ENCODE peak calls at places on chromosomes 11 and 22, in five cellular contexts. One of them, this sample, is unnamed.

GRCh38 chr22:19873138-19873959 is 18.7 kb upstream of the GNB1L start:
- DNase-seq in stimulated activated CD4-positive, alpha-beta T cell treated with anti-CD3 and anti-CD28 coated beads, Interleukin-4, amount 100 ng/mL, for 4 hours: no peak
- DNase-seq in dermis microvascular lymphatic vessel endothelial cell: no peak
- DNase-seq in hypothalamus: no peak
- DNase-seq in PC-3: no peak
- DNase-seq in this sample: no peak

GRCh38 chr11:29317669-29318068 is 699.2 kb downstream of the KCNA4 start:
- DNase-seq in dermis microvascular lymphatic vessel endothelial cell: no peak
- DNase-seq in stimulated activated CD4-positive, alpha-beta T cell treated with anti-CD3 and anti-CD28 coated beads, Interleukin-4, amount 100 ng/mL, for 4 hours: no peak
- DNase-seq in hypothalamus: no peak
- DNase-seq in PC-3: no peak
- DNase-seq in this sample: no peak

GRCh38 chr11:111365722-111366559 is 13.1 kb downstream of the POU2AF1 start:
- DNase-seq in hypothalamus: no peak
- DNase-seq in PC-3: no peak
- DNase-seq in dermis microvascular lymphatic vessel endothelial cell: no peak
- DNase-seq in stimulated activated CD4-positive, alpha-beta T cell treated with anti-CD3 and anti-CD28 coated beads, Interleukin-4, amount 100 ng/mL, for 4 hours: no peak
- DNase-seq in this sample: no peak

GRCh38 chr11:125903753-125904659 is at the start of gene DDX25:
- DNase-seq in hypothalamus: peak
- DNase-seq in PC-3: no peak
- DNase-seq in stimulated activated CD4-positive, alpha-beta T cell treated with anti-CD3 and anti-CD28 coated beads, Interleukin-4, amount 100 ng/mL, for 4 hours: peak
- DNase-seq in dermis microvascular lymphatic vessel endothelial cell: no peak
- DNase-seq in this sample: peak

GRCh38 chr11:253886-254270 is 17.1 kb downstream of the PSMD13 start:
- DNase-seq in stimulated activated CD4-positive, alpha-beta T cell treated with anti-CD3 and anti-CD28 coated beads, Interleukin-4, amount 100 ng/mL, for 4 hours: no peak
- DNase-seq in PC-3: no peak
- DNase-seq in dermis microvascular lymphatic vessel endothelial cell: no peak
- DNase-seq in hypothalamus: no peak
- DNase-seq in this sample: no peak

GRCh38 chr11:117875397-117876048 is 935 bp downstream of the FXYD6 start:
- DNase-seq in PC-3: no peak
- DNase-seq in dermis microvascular lymphatic vessel endothelial cell: no peak
- DNase-seq in stimulated activated CD4-positive, alpha-beta T cell treated with anti-CD3 and anti-CD28 coated beads, Interleukin-4, amount 100 ng/mL, for 4 hours: no peak
- DNase-seq in hypothalamus: no peak
- DNase-seq in this sample: no peak

GRCh38 chr11:2378527-2379210 is 1.6 kb downstream of the CD81 start:
- DNase-seq in hypothalamus: no peak
- DNase-seq in stimulated activated CD4-positive, alpha-beta T cell treated with anti-CD3 and anti-CD28 coated beads, Interleukin-4, amount 100 ng/mL, for 4 hours: no peak
- DNase-seq in dermis microvascular lymphatic vessel endothelial cell: peak
- DNase-seq in PC-3: no peak
- DNase-seq in this sample: no peak

GRCh38 chr22:43996170-43996980 is 27.7 kb upstream of the PARVB start:
- DNase-seq in stimulated activated CD4-positive, alpha-beta T cell treated with anti-CD3 and anti-CD28 coated beads, Interleukin-4, amount 100 ng/mL, for 4 hours: peak
- DNase-seq in dermis microvascular lymphatic vessel endothelial cell: peak
- DNase-seq in PC-3: no peak
- DNase-seq in hypothalamus: no peak
- DNase-seq in this sample: peak

GRCh38 chr11:12674936-12675696 is 895 bp downstream of the TEAD1 start:
- DNase-seq in hypothalamus: no peak
- DNase-seq in dermis microvascular lymphatic vessel endothelial cell: peak
- DNase-seq in stimulated activated CD4-positive, alpha-beta T cell treated with anti-CD3 and anti-CD28 coated beads, Interleukin-4, amount 100 ng/mL, for 4 hours: peak
- DNase-seq in PC-3: no peak
- DNase-seq in this sample: no peak

GRCh38 chr11:64088159-64089026 is 52.7 kb downstream of the FLRT1 start:
- DNase-seq in hypothalamus: no peak
- DNase-seq in stimulated activated CD4-positive, alpha-beta T cell treated with anti-CD3 and anti-CD28 coated beads, Interleukin-4, amount 100 ng/mL, for 4 hours: no peak
- DNase-seq in PC-3: peak
- DNase-seq in dermis microvascular lymphatic vessel endothelial cell: no peak
- DNase-seq in this sample: no peak

GRCh38 chr11:67999201-67999629 is 4.7 kb downstream of the UNC93B1 start:
- DNase-seq in PC-3: no peak
- DNase-seq in hypothalamus: no peak
- DNase-seq in stimulated activated CD4-positive, alpha-beta T cell treated with anti-CD3 and anti-CD28 coated beads, Interleukin-4, amount 100 ng/mL, for 4 hours: no peak
- DNase-seq in dermis microvascular lymphatic vessel endothelial cell: no peak
- DNase-seq in this sample: no peak

GRCh38 chr22:35314161-35314942 is 14.7 kb downstream of the TOM1 start:
- DNase-seq in hypothalamus: no peak
- DNase-seq in stimulated activated CD4-positive, alpha-beta T cell treated with anti-CD3 and anti-CD28 coated beads, Interleukin-4, amount 100 ng/mL, for 4 hours: no peak
- DNase-seq in dermis microvascular lymphatic vessel endothelial cell: peak
- DNase-seq in PC-3: no peak
- DNase-seq in this sample: no peak

GRCh38 chr11:45732343-45732742 is 66.9 kb upstream of the CHST1 start:
- DNase-seq in dermis microvascular lymphatic vessel endothelial cell: no peak
- DNase-seq in hypothalamus: no peak
- DNase-seq in stimulated activated CD4-positive, alpha-beta T cell treated with anti-CD3 and anti-CD28 coated beads, Interleukin-4, amount 100 ng/mL, for 4 hours: no peak
- DNase-seq in PC-3: no peak
- DNase-seq in this sample: no peak

GRCh38 chr22:25027552-25027951 is 75.0 kb downstream of the KIAA1671 start:
- DNase-seq in dermis microvascular lymphatic vessel endothelial cell: no peak
- DNase-seq in stimulated activated CD4-positive, alpha-beta T cell treated with anti-CD3 and anti-CD28 coated beads, Interleukin-4, amount 100 ng/mL, for 4 hours: no peak
- DNase-seq in PC-3: no peak
- DNase-seq in hypothalamus: no peak
- DNase-seq in this sample: no peak

GRCh38 chr11:17386331-17387084 is 2.0 kb downstream of the KCNJ11 start:
- DNase-seq in hypothalamus: no peak
- DNase-seq in stimulated activated CD4-positive, alpha-beta T cell treated with anti-CD3 and anti-CD28 coated beads, Interleukin-4, amount 100 ng/mL, for 4 hours: peak
- DNase-seq in dermis microvascular lymphatic vessel endothelial cell: peak
- DNase-seq in PC-3: peak
- DNase-seq in this sample: peak

GRCh38 chr11:44593194-44593593 is 27.7 kb downstream of the CD82 start:
- DNase-seq in stimulated activated CD4-positive, alpha-beta T cell treated with anti-CD3 and anti-CD28 coated beads, Interleukin-4, amount 100 ng/mL, for 4 hours: no peak
- DNase-seq in dermis microvascular lymphatic vessel endothelial cell: no peak
- DNase-seq in hypothalamus: peak
- DNase-seq in PC-3: no peak
- DNase-seq in this sample: no peak

GRCh38 chr11:131386408-131386807 is 16.0 kb downstream of the NTM start:
- DNase-seq in dermis microvascular lymphatic vessel endothelial cell: no peak
- DNase-seq in hypothalamus: no peak
- DNase-seq in stimulated activated CD4-positive, alpha-beta T cell treated with anti-CD3 and anti-CD28 coated beads, Interleukin-4, amount 100 ng/mL, for 4 hours: no peak
- DNase-seq in PC-3: no peak
- DNase-seq in this sample: no peak

GRCh38 chr11:43573233-43573632 is 107.3 kb upstream of the HSD17B12 start:
- DNase-seq in PC-3: peak
- DNase-seq in hypothalamus: no peak
- DNase-seq in dermis microvascular lymphatic vessel endothelial cell: no peak
- DNase-seq in stimulated activated CD4-positive, alpha-beta T cell treated with anti-CD3 and anti-CD28 coated beads, Interleukin-4, amount 100 ng/mL, for 4 hours: no peak
- DNase-seq in this sample: no peak

GRCh38 chr11:10305964-10306918 is 1.4 kb downstream of the ADM start:
- DNase-seq in hypothalamus: no peak
- DNase-seq in stimulated activated CD4-positive, alpha-beta T cell treated with anti-CD3 and anti-CD28 coated beads, Interleukin-4, amount 100 ng/mL, for 4 hours: no peak
- DNase-seq in dermis microvascular lymphatic vessel endothelial cell: peak
- DNase-seq in PC-3: peak
- DNase-seq in this sample: no peak

GRCh38 chr11:1573077-1573846 is 1.2 kb upstream of the DUSP8 start:
- DNase-seq in stimulated activated CD4-positive, alpha-beta T cell treated with anti-CD3 and anti-CD28 coated beads, Interleukin-4, amount 100 ng/mL, for 4 hours: no peak
- DNase-seq in PC-3: no peak
- DNase-seq in hypothalamus: no peak
- DNase-seq in dermis microvascular lymphatic vessel endothelial cell: no peak
- DNase-seq in this sample: no peak

GRCh38 chr11:75602916-75603315 is 40.9 kb downstream of the SERPINH1 start:
- DNase-seq in PC-3: peak
- DNase-seq in stimulated activated CD4-positive, alpha-beta T cell treated with anti-CD3 and anti-CD28 coated beads, Interleukin-4, amount 100 ng/mL, for 4 hours: no peak
- DNase-seq in dermis microvascular lymphatic vessel endothelial cell: peak
- DNase-seq in hypothalamus: no peak
- DNase-seq in this sample: no peak

GRCh38 chr11:16863382-16863781 is 124.9 kb downstream of the C11orf58 start:
- DNase-seq in dermis microvascular lymphatic vessel endothelial cell: no peak
- DNase-seq in hypothalamus: no peak
- DNase-seq in PC-3: no peak
- DNase-seq in stimulated activated CD4-positive, alpha-beta T cell treated with anti-CD3 and anti-CD28 coated beads, Interleukin-4, amount 100 ng/mL, for 4 hours: no peak
- DNase-seq in this sample: no peak

GRCh38 chr22:50542416-50542927 is 3.2 kb upstream of the KLHDC7B start:
- DNase-seq in stimulated activated CD4-positive, alpha-beta T cell treated with anti-CD3 and anti-CD28 coated beads, Interleukin-4, amount 100 ng/mL, for 4 hours: no peak
- DNase-seq in dermis microvascular lymphatic vessel endothelial cell: no peak
- DNase-seq in hypothalamus: no peak
- DNase-seq in PC-3: no peak
- DNase-seq in this sample: no peak

GRCh38 chr11:12235080-12235479 is 124.7 kb downstream of the MICAL2 start:
- DNase-seq in dermis microvascular lymphatic vessel endothelial cell: no peak
- DNase-seq in stimulated activated CD4-positive, alpha-beta T cell treated with anti-CD3 and anti-CD28 coated beads, Interleukin-4, amount 100 ng/mL, for 4 hours: no peak
- DNase-seq in PC-3: no peak
- DNase-seq in hypothalamus: no peak
- DNase-seq in this sample: no peak

GRCh38 chr11:119635776-119636175 is 93.2 kb downstream of the NECTIN1 start:
- DNase-seq in hypothalamus: no peak
- DNase-seq in dermis microvascular lymphatic vessel endothelial cell: no peak
- DNase-seq in PC-3: no peak
- DNase-seq in stimulated activated CD4-positive, alpha-beta T cell treated with anti-CD3 and anti-CD28 coated beads, Interleukin-4, amount 100 ng/mL, for 4 hours: no peak
- DNase-seq in this sample: no peak

GRCh38 chr11:3984896-3985295 is 109.7 kb upstream of the RRM1 start:
- DNase-seq in stimulated activated CD4-positive, alpha-beta T cell treated with anti-CD3 and anti-CD28 coated beads, Interleukin-4, amount 100 ng/mL, for 4 hours: peak
- DNase-seq in hypothalamus: no peak
- DNase-seq in dermis microvascular lymphatic vessel endothelial cell: peak
- DNase-seq in PC-3: no peak
- DNase-seq in this sample: peak

GRCh38 chr22:20951932-20952380 is 15.1 kb upstream of the AIFM3 start:
- DNase-seq in hypothalamus: no peak
- DNase-seq in stimulated activated CD4-positive, alpha-beta T cell treated with anti-CD3 and anti-CD28 coated beads, Interleukin-4, amount 100 ng/mL, for 4 hours: no peak
- DNase-seq in PC-3: no peak
- DNase-seq in dermis microvascular lymphatic vessel endothelial cell: no peak
- DNase-seq in this sample: no peak

GRCh38 chr22:44758354-44758969 is 6.1 kb downstream of the ARHGAP8 start:
- DNase-seq in hypothalamus: no peak
- DNase-seq in PC-3: peak
- DNase-seq in stimulated activated CD4-positive, alpha-beta T cell treated with anti-CD3 and anti-CD28 coated beads, Interleukin-4, amount 100 ng/mL, for 4 hours: no peak
- DNase-seq in dermis microvascular lymphatic vessel endothelial cell: peak
- DNase-seq in this sample: no peak

GRCh38 chr11:28110839-28111235 is 2.6 kb downstream of the METTL15 start:
- DNase-seq in hypothalamus: no peak
- DNase-seq in PC-3: no peak
- DNase-seq in dermis microvascular lymphatic vessel endothelial cell: peak
- DNase-seq in stimulated activated CD4-positive, alpha-beta T cell treated with anti-CD3 and anti-CD28 coated beads, Interleukin-4, amount 100 ng/mL, for 4 hours: no peak
- DNase-seq in this sample: no peak

GRCh38 chr11:48058777-48059176 is 78.4 kb downstream of the PTPRJ start:
- DNase-seq in PC-3: no peak
- DNase-seq in dermis microvascular lymphatic vessel endothelial cell: no peak
- DNase-seq in hypothalamus: no peak
- DNase-seq in stimulated activated CD4-positive, alpha-beta T cell treated with anti-CD3 and anti-CD28 coated beads, Interleukin-4, amount 100 ng/mL, for 4 hours: no peak
- DNase-seq in this sample: no peak

GRCh38 chr22:41873391-41873790 is 40.5 kb downstream of the SREBF2 start:
- DNase-seq in PC-3: no peak
- DNase-seq in dermis microvascular lymphatic vessel endothelial cell: no peak
- DNase-seq in stimulated activated CD4-positive, alpha-beta T cell treated with anti-CD3 and anti-CD28 coated beads, Interleukin-4, amount 100 ng/mL, for 4 hours: no peak
- DNase-seq in hypothalamus: no peak
- DNase-seq in this sample: no peak

GRCh38 chr11:103043826-103044688 is 47.9 kb downstream of the DCUN1D5 start:
- DNase-seq in hypothalamus: no peak
- DNase-seq in dermis microvascular lymphatic vessel endothelial cell: no peak
- DNase-seq in PC-3: no peak
- DNase-seq in stimulated activated CD4-positive, alpha-beta T cell treated with anti-CD3 and anti-CD28 coated beads, Interleukin-4, amount 100 ng/mL, for 4 hours: no peak
- DNase-seq in this sample: no peak

GRCh38 chr11:4890279-4890678 is 8.6 kb downstream of the OR51T1 start:
- DNase-seq in PC-3: no peak
- DNase-seq in stimulated activated CD4-positive, alpha-beta T cell treated with anti-CD3 and anti-CD28 coated beads, Interleukin-4, amount 100 ng/mL, for 4 hours: no peak
- DNase-seq in hypothalamus: no peak
- DNase-seq in dermis microvascular lymphatic vessel endothelial cell: no peak
- DNase-seq in this sample: no peak

GRCh38 chr22:41524283-41524682 is 20.0 kb downstream of the POLR3H start:
- DNase-seq in hypothalamus: no peak
- DNase-seq in stimulated activated CD4-positive, alpha-beta T cell treated with anti-CD3 and anti-CD28 coated beads, Interleukin-4, amount 100 ng/mL, for 4 hours: no peak
- DNase-seq in PC-3: no peak
- DNase-seq in dermis microvascular lymphatic vessel endothelial cell: peak
- DNase-seq in this sample: no peak

GRCh38 chr11:36684840-36685800 is 87.1 kb upstream of the RAG2 start:
- DNase-seq in hypothalamus: no peak
- DNase-seq in PC-3: no peak
- DNase-seq in stimulated activated CD4-positive, alpha-beta T cell treated with anti-CD3 and anti-CD28 coated beads, Interleukin-4, amount 100 ng/mL, for 4 hours: no peak
- DNase-seq in dermis microvascular lymphatic vessel endothelial cell: no peak
- DNase-seq in this sample: no peak

GRCh38 chr11:24900524-24900923 is 403.7 kb downstream of the LUZP2 start:
- DNase-seq in dermis microvascular lymphatic vessel endothelial cell: no peak
- DNase-seq in hypothalamus: no peak
- DNase-seq in PC-3: no peak
- DNase-seq in stimulated activated CD4-positive, alpha-beta T cell treated with anti-CD3 and anti-CD28 coated beads, Interleukin-4, amount 100 ng/mL, for 4 hours: no peak
- DNase-seq in this sample: no peak